ENCODE peak calls at places on chromosomes 5 and 9, in four cellular contexts. B, C, A and R are unnamed samples.

GRCh38 chr9:117412841-117413240 is 2.0 kb downstream of the ASTN2 start:
- DNase-seq in C (peak; percentile 49), B (no peak), A (no peak), R (no peak)

GRCh38 chr9:78288214-78288892 is 8.6 kb upstream of the PSAT1 start:
- DNase-seq in A (no peak), C (no peak), B (no peak), R (no peak)

GRCh38 chr9:127396253-127396807 is 639 bp upstream of the SLC2A8 start:
- DNase-seq in B (no peak), C (no peak), A (no peak), R (no peak)

GRCh38 chr5:153523831-153524230 is 33.4 kb downstream of the GRIA1 start:
- DNase-seq in A (peak; percentile 74), C (no peak), B (no peak), R (no peak)

GRCh38 chr5:110812639-110813038 is 73.8 kb downstream of the SLC25A46 start:
- DNase-seq in B (no peak), C (no peak), A (no peak), R (no peak)

GRCh38 chr5:114238771-114239313 is 123.0 kb upstream of the KCNN2 start:
- DNase-seq in A (no peak), B (no peak), C (no peak), R (no peak)

GRCh38 chr9:109013678-109014145 is 413 bp upstream of the CTNNAL1 start:
- DNase-seq in B (no peak), A (no peak), C (peak; percentile 72), R (no peak)

GRCh38 chr5:58940446-58940845 is 357.6 kb downstream of the RAB3C start:
- DNase-seq in A (no peak), C (no peak), B (no peak), R (no peak)

GRCh38 chr5:173925449-173926071 is 37.4 kb downstream of the CPEB4 start:
- DNase-seq in C (no peak), B (no peak), A (no peak), R (no peak)

GRCh38 chr9:37292896-37293295 is 129.6 kb upstream of the GRHPR start:
- DNase-seq in B (no peak), C (no peak), A (no peak), R (no peak)

GRCh38 chr5:103472820-103473219 is 89.8 kb downstream of the NUDT12 start:
- DNase-seq in C (no peak), B (no peak), A (no peak), R (no peak)

GRCh38 chr9:121253821-121254471 is 14.0 kb upstream of the GSN start:
- DNase-seq in C (no peak), B (no peak), A (no peak), R (peak; percentile 50)

GRCh38 chr5:6784481-6784880 is 71.2 kb downstream of the TENT4A start:
- DNase-seq in A (no peak), C (no peak), B (no peak), R (no peak)

GRCh38 chr5:123754167-123754840 is 242.3 kb downstream of the CSNK1G3 start:
- DNase-seq in A (no peak), B (no peak), C (peak; percentile 57), R (no peak)

GRCh38 chr5:41935544-41935943 is 10.5 kb downstream of the FBXO4 start:
- DNase-seq in A (no peak), B (no peak), C (no peak), R (no peak)

GRCh38 chr5:110824936-110825441 is 86.2 kb downstream of the SLC25A46 start:
- DNase-seq in B (no peak), C (no peak), A (no peak), R (no peak)